ENCODE peak calls at places on chromosome 9, in nine cellular contexts. Z, L, Y, J, N, H, A, K and Q are unnamed samples.

GRCh38 chr9:69325409-69326212 is 596 bp downstream of the ENTREP1 start:
- DNase-seq in Z (peak), L (no peak), Y (no peak), J (peak), N (no peak), H (no peak), A (no peak), K (peak), Q (no peak)

GRCh38 chr9:39588056-39588814 is 232.8 kb downstream of the SPATA31A1 start:
- DNase-seq in Z (peak), L (no peak), Y (no peak), J (no peak), N (no peak), H (no peak), A (no peak), K (no peak), Q (no peak)

GRCh38 chr9:19992556-19992955 is 203.7 kb upstream of the SLC24A2 start:
- DNase-seq in Z (no peak), L (no peak), Y (no peak), J (no peak), N (no peak), H (no peak), A (no peak), K (no peak), Q (no peak)

GRCh38 chr9:4679268-4680177 is at the start of gene CDC37L1:
- DNase-seq in Z (peak), L (peak), Y (peak), J (peak), N (peak), H (peak), A (peak), K (peak), Q (peak)

GRCh38 chr9:373759-374206 is 159.1 kb downstream of the DOCK8 start:
- DNase-seq in Z (no peak), L (no peak), Y (no peak), J (no peak), N (peak), H (no peak), A (no peak), K (no peak), Q (no peak)

GRCh38 chr9:77927265-77927664 is 104.3 kb downstream of the GNAQ start:
- DNase-seq in Z (no peak), L (no peak), Y (no peak), J (no peak), N (no peak), H (no peak), A (no peak), K (no peak), Q (no peak)

GRCh38 chr9:21392270-21392669 is 7.1 kb upstream of the IFNA2 start:
- DNase-seq in Z (peak), L (peak), Y (no peak), J (peak), N (no peak), H (no peak), A (no peak), K (peak), Q (peak)

GRCh38 chr9:93130861-93131481 is 3.1 kb downstream of the NINJ1 start:
- DNase-seq in Z (no peak), L (no peak), Y (no peak), J (no peak), N (no peak), H (no peak), A (no peak), K (no peak), Q (no peak)

DNA sequence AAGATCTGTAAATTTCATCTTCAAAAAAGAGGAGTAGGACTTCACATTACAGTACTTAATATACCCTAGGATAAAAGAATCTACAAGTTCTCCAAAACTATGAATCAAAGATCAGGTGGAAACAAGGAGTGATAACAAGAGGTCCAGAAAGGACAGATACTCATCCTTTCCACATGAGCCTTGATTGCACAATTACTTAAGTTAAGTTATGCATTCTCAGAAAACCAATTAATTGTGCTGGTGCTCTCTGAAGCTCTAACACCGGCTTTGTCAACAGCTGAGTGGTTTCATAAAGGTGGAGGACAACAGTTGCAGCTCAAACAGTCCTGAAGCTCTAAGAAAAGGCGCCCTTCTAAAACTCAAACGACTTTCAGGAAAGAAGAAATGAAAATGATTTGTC is 251.9 kb downstream of the BNC2 start:
- DNase-seq in Z (no peak), L (no peak), Y (no peak), J (no peak), N (no peak), H (no peak), A (no peak), K (no peak), Q (no peak)
- H3K27ac ChIP-seq in Z (no peak), L (no peak), Y (no peak), J (no peak), N (no peak), H (no peak), A (no peak), K (no peak), Q (no peak)

GRCh38 chr9:76414656-76415055 is 20.4 kb upstream of the RFK start:
- DNase-seq in Z (no peak), L (no peak), Y (no peak), J (no peak), N (no peak), H (peak), A (no peak), K (no peak), Q (no peak)
- TF ChIP-seq REST in Z (no peak), L (no peak), Y (no peak), J (no peak), N (no peak), H (no peak), A (no peak), K (no peak), Q (no peak)

DNA sequence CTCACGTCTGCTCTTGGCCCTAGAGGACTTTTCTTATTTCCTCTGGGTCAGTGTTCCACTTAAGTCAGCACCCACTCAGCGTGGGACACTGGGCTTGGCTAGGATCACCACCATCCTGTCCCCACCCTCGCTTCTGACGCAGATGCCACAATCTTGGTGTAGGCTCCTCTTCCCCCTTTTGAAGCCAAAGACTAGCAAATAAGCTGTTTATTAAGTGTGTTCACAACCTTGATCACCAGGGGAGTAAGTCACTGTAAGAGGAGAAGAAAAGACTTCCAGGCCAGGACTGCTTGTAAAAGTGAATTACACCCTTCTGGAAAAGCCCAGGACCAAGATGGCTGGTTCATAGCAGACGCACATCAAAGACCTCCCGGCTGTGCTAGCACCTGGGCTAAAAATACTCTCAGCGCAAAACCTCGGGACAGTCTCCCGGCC is 69.6 kb downstream of the RAPGEF1 start:
- DNase-seq in Z (no peak), L (no peak), Y (no peak), J (no peak), N (no peak), H (no peak), A (no peak), K (no peak), Q (no peak)
- H3K27ac ChIP-seq in Z (no peak), L (no peak), Y (peak), J (no peak), N (no peak), H (peak), A (no peak), K (no peak), Q (no peak)

GRCh38 chr9:89325733-89326132 is 7.4 kb downstream of the SECISBP2 start:
- DNase-seq in Z (no peak), L (no peak), Y (no peak), J (no peak), N (no peak), H (no peak), A (no peak), K (no peak), Q (no peak)
- TF ChIP-seq REST in Z (no peak), L (no peak), Y (no peak), J (no peak), N (no peak), H (no peak), A (no peak), K (no peak), Q (no peak)

DNA sequence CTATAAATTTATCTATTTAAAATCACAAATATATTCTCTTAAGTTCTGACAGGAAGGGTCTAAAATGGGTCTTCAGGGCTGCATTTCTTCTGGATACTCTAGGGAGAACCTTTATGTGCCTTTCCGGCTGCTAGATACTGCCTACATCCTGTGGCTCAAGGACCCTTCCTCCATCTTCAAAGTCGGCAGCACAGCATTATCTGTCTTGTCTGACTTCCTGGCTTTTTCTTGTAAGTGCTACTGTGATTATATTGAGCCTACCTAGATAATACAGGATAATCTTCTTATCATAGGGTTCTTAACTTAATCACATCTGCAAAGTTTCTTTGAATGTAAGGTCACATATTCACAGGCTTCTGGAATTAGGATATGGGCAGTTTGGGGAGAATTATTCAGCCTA is 943.8 kb upstream of the TYRP1 start:
- DNase-seq in Z (no peak), L (no peak), Y (no peak), J (no peak), N (no peak), H (no peak), A (no peak), K (no peak), Q (no peak)
- H3K27ac ChIP-seq in Z (no peak), L (no peak), Y (no peak), J (no peak), N (no peak), H (no peak), A (no peak), K (no peak), Q (no peak)

GRCh38 chr9:129887210-129888084 is 52.2 kb downstream of the USP20 start:
- DNase-seq in Z (no peak), L (no peak), Y (no peak), J (no peak), N (peak), H (peak), A (peak), K (no peak), Q (no peak)
- TF ChIP-seq REST in Z (no peak), L (no peak), Y (no peak), J (no peak), N (no peak), H (peak), A (no peak), K (no peak), Q (no peak)

GRCh38 chr9:96649620-96650323 is 5.3 kb downstream of the PRXL2C start:
- DNase-seq in Z (no peak), L (no peak), Y (no peak), J (peak), N (no peak), H (no peak), A (no peak), K (no peak), Q (no peak)
- H3K27ac ChIP-seq in Z (no peak), L (no peak), Y (no peak), J (no peak), N (no peak), H (no peak), A (no peak), K (no peak), Q (no peak)

DNA sequence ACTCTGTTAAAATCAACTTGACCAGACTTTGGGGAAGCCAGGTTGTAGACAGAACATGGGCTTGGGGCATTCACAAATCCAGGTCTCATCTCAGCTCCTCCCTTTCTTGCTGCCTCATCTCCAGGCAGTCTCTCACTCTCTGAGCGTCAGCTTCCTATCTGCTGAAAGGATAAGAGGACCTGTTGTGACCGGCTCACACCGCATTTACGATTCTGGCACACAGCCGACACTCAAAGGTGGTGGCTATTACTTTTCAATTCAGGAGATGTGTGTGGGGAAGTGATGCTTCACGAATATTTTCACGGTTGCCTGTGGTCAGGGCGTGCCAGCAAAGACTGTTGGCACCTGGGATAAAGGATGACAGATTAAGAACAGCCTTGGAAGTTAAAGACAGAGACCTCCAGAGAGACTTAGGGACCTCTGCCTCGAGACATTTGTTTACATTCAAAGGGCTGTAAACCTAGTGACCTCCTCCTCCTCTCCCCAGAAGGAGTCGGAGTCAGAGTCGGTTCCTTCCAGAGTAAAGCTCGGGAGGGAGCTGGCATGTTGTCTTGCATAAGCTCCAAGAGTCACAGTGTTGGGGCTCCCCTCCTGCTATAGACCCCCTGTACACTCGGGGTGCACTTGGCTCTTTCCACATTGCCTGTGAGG is 83.2 kb downstream of the AK8 start:
- DNase-seq in Z (no peak), L (no peak), Y (no peak), J (peak), N (peak), H (no peak), A (no peak), K (no peak), Q (no peak)
- TF ChIP-seq REST in Z (no peak), L (no peak), Y (no peak), J (no peak), N (no peak), H (no peak), A (no peak), K (no peak), Q (no peak)

GRCh38 chr9:34615132-34615531 is 3.2 kb upstream of the RPP25L start:
- DNase-seq in Z (no peak), L (no peak), Y (no peak), J (no peak), N (no peak), H (no peak), A (no peak), K (peak), Q (no peak)
- H3K27ac ChIP-seq in Z (no peak), L (no peak), Y (no peak), J (no peak), N (no peak), H (no peak), A (no peak), K (no peak), Q (no peak)